ENCODE peak calls at places on chromosomes 3 and 15, in five cellular contexts. K is activated CD8-positive, alpha-beta T cell treated with anti-CD3 and anti-CD28 coated beads, Interleukin-2, amount 10 ng/mL, durations not matched to agents 7 days and 5 days; P is activated T-helper 1 cell treated with anti-CD3 and anti-CD28 coated beads, Interleukin-12 subunit alpha, Interleukin-12 subunit beta, Interleukin-2, Interleukin-4 antibody, amounts not matched to agents 30 ng/mL and 10 ng/mL and 1 ng/mL, durations not matched to agents 14 hours and 24 hours and 36 hours; C is NCI-H1694 treated with DMSO at 0.1 percent for 48 hours; G is G401. L is an unnamed sample.

GRCh38 chr3:31251083-31251482 is 281.6 kb upstream of the STT3B start:
- DNase-seq in K (no peak), P (no peak), C (no peak), G (no peak), L (no peak)

GRCh38 chr15:51104512-51104911 is 9.8 kb upstream of the TNFAIP8L3 start:
- DNase-seq in K (no peak), P (no peak), C (no peak), G (no peak), L (no peak)

GRCh38 chr3:196268270-196269163 is 19.0 kb downstream of the PCYT1A start:
- DNase-seq in K (no peak), P (no peak), C (no peak), G (no peak), L (no peak)

GRCh38 chr3:1535361-1535760 is 442.5 kb downstream of the CNTN6 start:
- DNase-seq in K (no peak), P (no peak), C (no peak), G (no peak), L (no peak)

GRCh38 chr3:69326821-69327433 is 59.0 kb downstream of the FRMD4B start:
- DNase-seq in K (peak; percentile 61), P (peak; percentile 67), C (no peak), G (no peak), L (no peak)

GRCh38 chr3:128263946-128264345 is 110.7 kb downstream of the EEFSEC start:
- DNase-seq in K (no peak), P (no peak), C (no peak), G (no peak), L (no peak)

GRCh38 chr3:29618395-29619291 is 337.8 kb downstream of the RBMS3 start:
- DNase-seq in K (no peak), P (no peak), C (no peak), G (no peak), L (no peak)

GRCh38 chr3:9902372-9903237 is at the start of gene IL17RE:
- DNase-seq in K (peak; percentile 38), P (no peak), C (no peak), G (peak; percentile 60), L (peak; percentile 57)

GRCh38 chr3:177150970-177151627 is 46.2 kb downstream of the TBL1XR1 start:
- DNase-seq in K (no peak), P (no peak), C (no peak), G (peak; percentile 44), L (no peak)

GRCh38 chr3:70919091-70919490 is 606.7 kb upstream of the MDFIC2 start:
- DNase-seq in K (no peak), P (no peak), C (no peak), G (no peak), L (no peak)

GRCh38 chr3:140942221-140943104 is 827 bp downstream of the SLC25A36 start:
- DNase-seq in K (peak; percentile 53), P (peak; percentile 30), C (no peak), G (peak; percentile 59), L (peak; percentile 35)

GRCh38 chr15:31372635-31373091 is 46.0 kb downstream of the KLF13 start:
- DNase-seq in K (no peak), P (no peak), C (no peak), G (peak; percentile 28), L (no peak)

GRCh38 chr3:45462522-45463262 is 74.3 kb downstream of the LARS2 start:
- DNase-seq in K (peak; percentile 36), P (peak; percentile 14), C (no peak), G (no peak), L (no peak)

GRCh38 chr15:22979069-22979698 is 984 bp downstream of the CYFIP1 start:
- DNase-seq in K (peak; percentile 45), P (peak; percentile 22), C (no peak), G (peak; percentile 42), L (peak; percentile 34)

GRCh38 chr15:69727257-69727924 is 274.8 kb downstream of the RPLP1 start:
- DNase-seq in K (no peak), P (no peak), C (no peak), G (no peak), L (no peak)

GRCh38 chr15:83905874-83906273 is 252.0 kb downstream of the ADAMTSL3 start:
- DNase-seq in K (no peak), P (no peak), C (no peak), G (no peak), L (no peak)

GRCh38 chr15:98163319-98164030 is 203.0 kb downstream of the ARRDC4 start:
- DNase-seq in K (no peak), P (no peak), C (no peak), G (no peak), L (no peak)

GRCh38 chr3:146052046-146052790 is 108.8 kb downstream of the PLOD2 start:
- DNase-seq in K (no peak), P (no peak), C (no peak), G (no peak), L (no peak)

GRCh38 chr3:53881691-53882593 is at the start of gene ACTR8:
- DNase-seq in K (peak; percentile 87), P (peak; percentile 85), C (peak; percentile 9), G (peak; percentile 83), L (peak; percentile 91)

GRCh38 chr3:13002398-13003124 is 70.7 kb downstream of the IQSEC1 start:
- DNase-seq in K (peak; percentile 42), P (no peak), C (no peak), G (no peak), L (no peak)

GRCh38 chr3:149813367-149814281 is 609 bp downstream of the RNF13 start:
- DNase-seq in K (peak; percentile 38), P (peak; percentile 1), C (no peak), G (no peak), L (no peak)

GRCh38 chr3:72690646-72691045 is 157.6 kb downstream of the SHQ1 start:
- DNase-seq in K (no peak), P (no peak), C (no peak), G (no peak), L (no peak)

GRCh38 chr3:156718622-156719300 is 44.4 kb downstream of the TIPARP start:
- DNase-seq in K (no peak), P (no peak), C (no peak), G (no peak), L (no peak)

GRCh38 chr3:39752019-39752637 is 57.3 kb upstream of the MYRIP start:
- DNase-seq in K (no peak), P (no peak), C (no peak), G (no peak), L (no peak)

GRCh38 chr3:196055683-196056270 is 26.1 kb downstream of the TFRC start:
- DNase-seq in K (no peak), P (no peak), C (no peak), G (no peak), L (no peak)

GRCh38 chr3:180306691-180307090 is 270.0 kb upstream of the PEX5L start:
- DNase-seq in K (no peak), P (no peak), C (no peak), G (no peak), L (no peak)

GRCh38 chr3:33886015-33886414 is 87.6 kb downstream of the PDCD6IP start:
- DNase-seq in K (no peak), P (no peak), C (no peak), G (no peak), L (no peak)

GRCh38 chr15:66461917-66462316 is 35.6 kb downstream of the SNAPC5 start:
- DNase-seq in K (no peak), P (no peak), C (no peak), G (no peak), L (no peak)

GRCh38 chr15:58440922-58441321 is 9.1 kb downstream of the LIPC start:
- DNase-seq in K (no peak), P (no peak), C (no peak), G (no peak), L (no peak)

GRCh38 chr3:179734497-179735281 is 81.8 kb downstream of the USP13 start:
- DNase-seq in K (no peak), P (no peak), C (no peak), G (no peak), L (no peak)

GRCh38 chr3:59749291-59749690 is 699.5 kb upstream of the CFAP20DC start:
- DNase-seq in K (no peak), P (no peak), C (no peak), G (no peak), L (no peak)

GRCh38 chr3:126421573-126422119 is 26.9 kb downstream of the CFAP100 start:
- DNase-seq in K (no peak), P (no peak), C (no peak), G (no peak), L (no peak)

GRCh38 chr3:14329116-14329830 is 73.1 kb upstream of the SLC6A6 start:
- DNase-seq in K (no peak), P (no peak), C (no peak), G (peak; percentile 17), L (no peak)

GRCh38 chr3:131526801-131527347 is 24.1 kb upstream of the MRPL3 start:
- DNase-seq in K (no peak), P (no peak), C (peak; percentile 24), G (no peak), L (no peak)

GRCh38 chr3:84724877-84725276 is 233.9 kb upstream of the CADM2 start:
- DNase-seq in K (no peak), P (no peak), C (no peak), G (no peak), L (no peak)

GRCh38 chr3:5473471-5473870 is 286.0 kb downstream of the EDEM1 start:
- DNase-seq in K (no peak), P (no peak), C (no peak), G (no peak), L (no peak)

GRCh38 chr3:171860830-171861535 is 17.8 kb downstream of the TMEM212 start:
- DNase-seq in K (no peak), P (no peak), C (no peak), G (no peak), L (no peak)